ENCODE peak calls at places on chromosomes 16 and 17, in seven cellular contexts. X is stomach, G is endothelial cell of umbilical vein, C is suprapubic skin, B is transverse colon, H is HL-60, F is K562. M is an unnamed sample. For H3K27me3, the result is how much of the 10 kb centered on the place peaks cover.

GRCh38 chr17:81099888-81100287 is 64.9 kb downstream of the BAIAP2 start:
- DNase-seq in F (no peak), C (no peak), H (no peak), X (no peak), B (no peak), G (no peak), M (no peak)

GRCh38 chr16:9102379-9102778 is 10.9 kb downstream of the HAPSTR1 start:
- DNase-seq in B (no peak), C (no peak), G (no peak), F (no peak), H (peak), X (no peak), M (no peak)

GRCh38 chr17:31534223-31534888 is 142.9 kb downstream of the RAB11FIP4 start:
- DNase-seq in G (no peak), F (no peak), H (no peak), X (no peak), C (no peak), B (no peak), M (no peak)

GRCh38 chr16:424033-424622 is 1.3 kb upstream of the RAB11FIP3 start:
- DNase-seq in F (no peak), G (peak), C (peak), H (peak), B (peak), X (peak), M (peak)

GRCh38 chr16:13429411-13429810 is 490.5 kb upstream of the ERCC4 start:
- DNase-seq in C (no peak), H (no peak), F (no peak), B (no peak), X (no peak), G (no peak), M (no peak)

GRCh38 chr16:12780467-12780866 is 23.2 kb downstream of the CPPED1 start:
- DNase-seq in F (no peak), X (no peak), H (no peak), G (no peak), C (no peak), B (no peak), M (no peak)

GRCh38 chr16:51813609-51814008 is 662.5 kb upstream of the SALL1 start:
- DNase-seq in C (no peak), F (no peak), H (no peak), B (no peak), G (no peak), X (no peak), M (no peak)

GRCh38 chr17:64773836-64774761 is 112.0 kb upstream of the SMURF2 start:
- DNase-seq in B (peak), F (peak), G (peak), X (peak), C (peak), H (peak), M (no peak)

GRCh38 chr17:61253937-61254677 is 145.5 kb upstream of the TBX2 start:
- DNase-seq in X (no peak), C (no peak), F (no peak), G (no peak), B (peak), H (no peak), M (no peak)

GRCh38 chr17:80261159-80261894 is 675 bp downstream of the RNF213 start:
- DNase-seq in X (peak), H (peak), G (peak), B (peak), F (peak), C (no peak), M (peak)

GRCh38 chr17:65572581-65573282 is 11.3 kb upstream of the AXIN2 start:
- DNase-seq in F (no peak), X (no peak), C (no peak), G (no peak), B (no peak), H (no peak), M (no peak)

GRCh38 chr17:14282700-14283099 is 18.2 kb upstream of the HS3ST3B1 start:
- DNase-seq in C (no peak), B (no peak), H (no peak), F (no peak), X (no peak), G (no peak), M (no peak)

GRCh38 chr17:73956595-73957465 is 246.6 kb upstream of the RPL38 start:
- DNase-seq in F (peak), B (peak), H (peak), C (no peak), G (no peak), X (peak), M (no peak)

GRCh38 chr16:12386076-12386641 is 409.6 kb downstream of the SNX29 start:
- DNase-seq in G (no peak), H (no peak), F (no peak), C (no peak), B (no peak), X (no peak), M (no peak)

GRCh38 chr16:14325502-14325901 is 254.4 kb downstream of the MRTFB start:
- DNase-seq in F (no peak), B (no peak), C (no peak), X (no peak), H (no peak), G (no peak), M (no peak)

GRCh38 chr17:39667262-39668140 is 752 bp upstream of the PNMT start:
- DNase-seq in C (no peak), X (peak), F (peak), B (peak), G (no peak), H (no peak), M (no peak)

GRCh38 chr17:61731330-61731729 is 132.0 kb downstream of the BRIP1 start:
- DNase-seq in B (no peak), X (no peak), G (peak), F (no peak), H (no peak), C (no peak), M (no peak)

GRCh38 chr16:1299012-1299867 is 10.2 kb upstream of the UBE2I start:
- DNase-seq in B (no peak), X (peak), H (no peak), G (no peak), F (peak), C (no peak), M (no peak)

GRCh38 chr17:45030733-45031132 is 20.7 kb downstream of the DCAKD start:
- DNase-seq in H (no peak), C (no peak), B (no peak), G (no peak), X (no peak), F (no peak), M (no peak)

GRCh38 chr17:50575581-50576210 is 15.2 kb downstream of the CACNA1G start:
- DNase-seq in G (no peak), H (no peak), F (no peak), C (no peak), X (no peak), B (no peak), M (no peak)

GRCh38 chr17:49861150-49861884 is 13.4 kb upstream of the TAC4 start:
- DNase-seq in G (peak), H (peak), F (peak), B (peak), X (no peak), C (no peak), M (no peak)

GRCh38 chr16:17768257-17768656 is 297.5 kb upstream of the XYLT1 start:
- DNase-seq in C (no peak), X (no peak), H (no peak), F (no peak), G (no peak), B (no peak), M (no peak)

GRCh38 chr17:32536736-32537646 is 50.2 kb downstream of the CDK5R1 start:
- DNase-seq in H (no peak), F (no peak), G (peak), B (no peak), X (no peak), C (no peak), M (no peak)

GRCh38 chr17:74008196-74008595 is 195.3 kb upstream of the RPL38 start:
- DNase-seq in X (no peak), H (peak), C (no peak), F (no peak), G (no peak), B (peak), M (no peak)

GRCh38 chr17:40095944-40096791 is 4.2 kb downstream of the NR1D1 start:
- DNase-seq in G (no peak), H (peak), F (no peak), X (peak), C (no peak), B (peak), M (peak)

GRCh38 chr17:48568499-48569259 is 9.5 kb downstream of the HOXB4 start:
- DNase-seq in H (no peak), B (no peak), X (no peak), C (no peak), G (peak), F (no peak), M (no peak)

GRCh38 chr17:38719943-38720641 is 10.0 kb upstream of the CISD3 start:
- DNase-seq in G (no peak), B (no peak), C (no peak), F (peak), X (no peak), H (no peak), M (no peak)

GRCh38 chr17:66963521-66964082 is 905 bp upstream of the CACNG4 start:
- DNase-seq in F (no peak), X (no peak), C (no peak), G (no peak), B (no peak), H (no peak), M (no peak)

GRCh38 chr16:2469399-2470233 is 1.5 kb upstream of the NTN3 start:
- DNase-seq in H (no peak), G (no peak), C (no peak), F (no peak), B (no peak), X (no peak), M (no peak)

GRCh38 chr16:2467301-2468141 is 3.6 kb upstream of the NTN3 start:
- DNase-seq in X (peak), G (peak), B (peak), C (peak), F (no peak), H (no peak), M (peak)

GRCh38 chr16:2468142-2468724 is 2.9 kb upstream of the NTN3 start:
- DNase-seq in G (peak), B (no peak), C (peak), H (no peak), F (no peak), X (no peak), M (no peak)

GRCh38 chr16:2470234-2470601 is 879 bp upstream of the NTN3 start:
- DNase-seq in H (no peak), B (no peak), X (no peak), F (no peak), C (no peak), G (no peak), M (no peak)

DNA sequence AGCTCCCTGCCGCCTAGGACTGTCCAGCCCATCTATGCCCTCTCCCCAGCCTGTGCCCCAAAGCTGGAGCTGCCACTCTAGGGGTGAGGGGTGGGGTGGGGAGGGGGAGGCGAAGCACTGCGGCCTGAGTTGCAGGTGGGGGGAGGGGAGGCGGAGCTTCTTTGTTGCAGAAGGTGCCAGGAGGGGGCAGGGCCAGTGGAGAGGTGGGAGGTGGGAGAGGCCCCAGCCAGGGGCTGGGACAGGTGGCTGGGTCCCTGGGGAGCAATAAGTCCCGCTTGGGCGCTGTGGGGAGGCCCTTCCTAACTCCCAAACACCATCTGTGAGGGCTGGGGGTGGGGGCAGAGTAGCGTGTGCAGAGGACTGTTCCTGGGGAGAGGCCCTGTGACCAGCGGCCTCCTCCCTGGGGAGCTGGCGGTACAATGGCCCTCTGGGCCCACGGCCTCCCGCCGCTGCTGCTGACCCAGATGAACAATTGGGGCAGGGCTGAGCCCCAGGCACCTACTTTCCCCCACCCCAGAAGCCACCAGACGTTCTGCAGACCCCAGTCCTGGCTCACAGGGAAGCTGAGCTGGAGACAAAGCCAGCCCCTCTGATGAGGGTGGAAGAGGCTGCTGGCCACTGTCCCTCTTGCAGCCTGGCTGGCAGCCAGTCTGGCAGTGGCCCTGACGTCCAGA is 2.2 kb upstream of the NTN3 start:
- DNase-seq in C (peak), B (no peak), H (no peak), G (no peak), F (no peak), X (no peak), M (no peak)
- H3K27me3 ChIP-seq in C (under half), B (half or more), H (under half), G (under half), F (under half), X (half or more), M (under half)

GRCh38 chr16:2913603-2914002 is 1.9 kb downstream of the FLYWCH1 start:
- DNase-seq in B (no peak), F (no peak), X (no peak), C (no peak), H (no peak), G (no peak), M (no peak)

GRCh38 chr16:2910441-2910840 is 1.3 kb upstream of the FLYWCH1 start:
- DNase-seq in F (no peak), H (no peak), C (no peak), X (no peak), B (no peak), G (no peak), M (no peak)

GRCh38 chr16:2912330-2913199 is 834 bp downstream of the FLYWCH1 start:
- DNase-seq in B (peak), F (peak), C (no peak), H (peak), X (peak), G (peak), M (peak)

GRCh38 chr16:2914233-2914632 is 2.5 kb downstream of the FLYWCH1 start:
- DNase-seq in F (no peak), H (no peak), B (no peak), C (no peak), X (no peak), G (no peak), M (no peak)

DNA sequence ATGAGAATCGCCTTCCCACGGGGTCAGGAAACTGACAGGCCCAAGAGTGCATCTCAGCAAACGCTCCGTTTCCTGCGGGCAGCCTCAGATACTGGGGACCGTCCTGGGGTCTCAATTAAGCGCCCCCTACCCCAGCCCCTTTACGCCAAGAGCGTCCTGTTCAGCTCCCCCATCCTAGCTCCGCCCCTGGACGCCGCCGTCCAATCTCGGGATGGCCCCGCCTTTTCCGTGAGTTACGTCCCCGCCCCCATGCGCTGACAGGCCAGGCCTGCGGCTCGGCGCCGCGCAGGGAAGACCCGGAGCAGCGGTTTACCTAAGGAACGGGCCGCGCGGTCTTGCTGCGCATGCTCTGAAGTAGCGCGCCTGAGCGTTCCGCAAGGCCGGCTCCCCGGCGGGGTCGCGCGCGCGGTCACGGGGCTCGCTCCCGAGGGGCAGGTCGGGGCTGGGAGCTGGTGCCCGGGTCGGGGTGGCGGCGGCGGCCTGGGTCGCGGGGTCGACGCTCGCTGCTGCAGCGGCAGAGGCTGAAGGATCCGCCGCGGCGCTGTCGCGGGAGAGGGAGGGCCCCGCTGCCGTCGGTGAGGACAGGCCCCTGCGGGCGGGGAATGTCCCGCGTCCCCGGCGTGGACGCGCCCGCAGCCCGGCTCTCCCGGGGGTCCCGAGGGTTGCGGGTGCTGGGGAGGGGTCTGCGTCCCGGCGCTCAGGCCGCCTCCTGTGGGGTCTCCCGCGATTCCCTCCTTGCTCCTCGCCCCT is at the start of gene FLYWCH1:
- DNase-seq in G (peak), B (peak), H (peak), F (peak), C (peak), X (peak), M (peak)
- H3K27ac ChIP-seq in G (peak), B (peak), H (peak), F (peak), C (peak), X (peak), M (peak)

GRCh38 chr17:77086433-77087010 is 54.2 kb upstream of the SEC14L1 start:
- DNase-seq in F (peak), X (peak), G (peak), C (peak), H (peak), B (peak), M (peak)
- TF ChIP-seq POLR2AphosphoS5 in F (no peak), X (no peak), G (no peak), C (no peak), H (no peak), B (no peak), M (no peak)

GRCh38 chr17:42053701-42054100 is 3.3 kb upstream of the C17orf113 start:
- DNase-seq in H (no peak), F (no peak), X (no peak), B (no peak), G (no peak), C (no peak), M (no peak)

GRCh38 chr17:42051645-42052044 is 1.2 kb upstream of the C17orf113 start:
- DNase-seq in X (no peak), B (no peak), F (no peak), H (no peak), G (no peak), C (no peak), M (no peak)

GRCh38 chr17:42054101-42054500 is 3.7 kb upstream of the C17orf113 start:
- DNase-seq in X (no peak), G (no peak), H (no peak), C (no peak), F (no peak), B (no peak), M (no peak)

GRCh38 chr17:42051013-42051400 is 606 bp upstream of the C17orf113 start:
- DNase-seq in H (no peak), F (no peak), X (no peak), C (no peak), B (no peak), G (no peak), M (no peak)

DNA sequence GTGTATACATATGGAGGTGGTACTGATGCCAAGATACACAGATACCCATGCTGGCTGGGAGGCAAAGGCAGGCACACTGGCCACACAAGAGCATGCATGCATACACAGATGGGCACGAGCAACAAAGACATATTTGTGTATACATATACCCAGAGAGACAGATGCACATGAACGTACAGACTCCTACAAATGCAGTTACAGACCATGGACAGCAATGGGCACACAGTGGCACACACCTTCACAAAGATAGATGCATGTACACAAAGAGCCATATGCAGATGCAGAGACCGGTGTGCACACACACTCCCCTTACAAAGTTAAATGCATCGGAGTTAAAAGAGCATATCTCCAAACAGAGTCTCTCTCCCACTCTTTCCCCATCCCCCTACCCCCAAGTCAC is 2.1 kb upstream of the C17orf113 start:
- DNase-seq in G (no peak), X (no peak), F (no peak), C (no peak), B (no peak), H (no peak), M (no peak)
- H3K27me3 ChIP-seq in G (under half), X (under half), F (half or more), C (under half), B (under half), H (under half), M (half or more)

GRCh38 chr17:83109386-83109785 is 30.0 kb downstream of the METRNL start:
- DNase-seq in G (no peak), H (no peak), X (no peak), F (no peak), B (no peak), C (no peak), M (no peak)
- H3K27ac ChIP-seq in G (peak), H (no peak), X (peak), F (no peak), B (peak), C (peak), M (peak)

GRCh38 chr17:1078831-1079561 is 82.1 kb downstream of the TIMM22 start:
- DNase-seq in F (no peak), G (no peak), C (no peak), B (no peak), H (no peak), X (no peak), M (no peak)

GRCh38 chr17:1078062-1078711 is 81.3 kb downstream of the TIMM22 start:
- DNase-seq in H (no peak), B (no peak), F (no peak), X (no peak), C (no peak), G (no peak), M (no peak)

GRCh38 chr17:1083451-1084187 is 86.7 kb downstream of the TIMM22 start:
- DNase-seq in F (no peak), G (peak), B (no peak), X (peak), C (no peak), H (no peak), M (no peak)

GRCh38 chr17:1077536-1078061 is 80.7 kb downstream of the TIMM22 start:
- DNase-seq in H (no peak), G (no peak), F (no peak), B (no peak), X (no peak), C (no peak), M (no peak)

GRCh38 chr17:1082579-1082978 is 85.7 kb downstream of the TIMM22 start:
- DNase-seq in F (no peak), H (no peak), G (peak), C (no peak), X (peak), B (no peak), M (no peak)
- TF ChIP-seq POLR2AphosphoS5 in F (no peak), H (no peak), G (peak), C (no peak), X (no peak), B (no peak), M (no peak)

GRCh38 chr16:87542531-87543102 is 49.8 kb upstream of the ZCCHC14 start:
- DNase-seq in H (no peak), X (no peak), G (no peak), B (no peak), F (no peak), C (no peak), M (no peak)
- H3K27me3 ChIP-seq in H (under half), X (under half), G (under half), B (under half), F (half or more), C (under half), M (under half)

GRCh38 chr16:49835116-49835880 is 20.6 kb downstream of the ZNF423 start:
- DNase-seq in G (no peak), X (no peak), F (no peak), B (no peak), C (no peak), H (no peak), M (no peak)
- H3K27ac ChIP-seq in G (no peak), X (peak), F (no peak), B (peak), C (peak), H (no peak), M (peak)

GRCh38 chr16:67779256-67780014 is 26.9 kb downstream of the RANBP10 start:
- DNase-seq in C (no peak), G (no peak), X (no peak), F (no peak), H (no peak), B (no peak), M (no peak)

GRCh38 chr16:67782567-67783352 is 23.6 kb downstream of the RANBP10 start:
- DNase-seq in G (no peak), H (no peak), X (no peak), B (no peak), F (no peak), C (no peak), M (no peak)

GRCh38 chr16:67780847-67781547 is 25.4 kb downstream of the RANBP10 start:
- DNase-seq in G (no peak), C (no peak), H (no peak), X (peak), B (no peak), F (peak), M (no peak)

GRCh38 chr16:67783353-67783725 is 23.0 kb downstream of the RANBP10 start:
- DNase-seq in C (no peak), G (no peak), H (no peak), F (no peak), X (no peak), B (no peak), M (no peak)

GRCh38 chr16:67781548-67781921 is 24.8 kb downstream of the RANBP10 start:
- DNase-seq in X (no peak), H (peak), G (no peak), B (no peak), C (no peak), F (no peak), M (no peak)
- TF ChIP-seq POLR2AphosphoS5 in X (no peak), H (peak), G (no peak), B (no peak), C (no peak), F (no peak), M (no peak)

M was measured in sigmoid colon.